ENCODE peak calls at places on chromosomes 11 and 22, in four cellular contexts. One of them, this sample, is unnamed.

GRCh38 chr11:76671626-76672309 is 1.2 kb upstream of the LRRC32 start:
- DNase-seq in activated CD8-positive, alpha-beta T cell treated with anti-CD3 and anti-CD28 coated beads for 36 hours: no peak
- DNase-seq in CD4-positive, CD25-positive, alpha-beta regulatory T cell: no peak
- DNase-seq in RCC 7860: no peak
- DNase-seq in this sample: no peak

GRCh38 chr22:28920757-28921584 is 37.6 kb downstream of the ZNRF3 start:
- DNase-seq in activated CD8-positive, alpha-beta T cell treated with anti-CD3 and anti-CD28 coated beads for 36 hours: peak; percentile 32
- DNase-seq in RCC 7860: no peak
- DNase-seq in CD4-positive, CD25-positive, alpha-beta regulatory T cell: no peak
- DNase-seq in this sample: no peak

GRCh38 chr11:46264976-46265375 is 12.5 kb upstream of the CREB3L1 start:
- DNase-seq in activated CD8-positive, alpha-beta T cell treated with anti-CD3 and anti-CD28 coated beads for 36 hours: no peak
- DNase-seq in CD4-positive, CD25-positive, alpha-beta regulatory T cell: no peak
- DNase-seq in RCC 7860: no peak
- DNase-seq in this sample: no peak

GRCh38 chr11:36394056-36394455 is 98.0 kb downstream of the PRR5L start:
- DNase-seq in RCC 7860: no peak
- DNase-seq in CD4-positive, CD25-positive, alpha-beta regulatory T cell: no peak
- DNase-seq in activated CD8-positive, alpha-beta T cell treated with anti-CD3 and anti-CD28 coated beads for 36 hours: peak; percentile 44
- DNase-seq in this sample: no peak

GRCh38 chr11:45110562-45110961 is 35.9 kb upstream of the PRDM11 start:
- DNase-seq in RCC 7860: peak; percentile 33
- DNase-seq in CD4-positive, CD25-positive, alpha-beta regulatory T cell: peak; percentile 22
- DNase-seq in activated CD8-positive, alpha-beta T cell treated with anti-CD3 and anti-CD28 coated beads for 36 hours: peak; percentile 48
- DNase-seq in this sample: peak; percentile 41

GRCh38 chr11:2089536-2090165 is 49.5 kb downstream of the IGF2 start:
- DNase-seq in activated CD8-positive, alpha-beta T cell treated with anti-CD3 and anti-CD28 coated beads for 36 hours: peak; percentile 61
- DNase-seq in RCC 7860: no peak
- DNase-seq in CD4-positive, CD25-positive, alpha-beta regulatory T cell: no peak
- DNase-seq in this sample: peak; percentile 20

GRCh38 chr11:18588297-18589252 is at the start of gene UEVLD:
- DNase-seq in activated CD8-positive, alpha-beta T cell treated with anti-CD3 and anti-CD28 coated beads for 36 hours: peak; percentile 70
- DNase-seq in RCC 7860: peak; percentile 61
- DNase-seq in CD4-positive, CD25-positive, alpha-beta regulatory T cell: peak; percentile 54
- DNase-seq in this sample: peak; percentile 22

GRCh38 chr22:30425327-30425615 is 297 bp upstream of the MTFP1 start:
- DNase-seq in CD4-positive, CD25-positive, alpha-beta regulatory T cell: no peak
- DNase-seq in activated CD8-positive, alpha-beta T cell treated with anti-CD3 and anti-CD28 coated beads for 36 hours: no peak
- DNase-seq in RCC 7860: no peak
- DNase-seq in this sample: no peak

GRCh38 chr11:98531576-98531975 is 489.2 kb upstream of the CNTN5 start:
- DNase-seq in activated CD8-positive, alpha-beta T cell treated with anti-CD3 and anti-CD28 coated beads for 36 hours: no peak
- DNase-seq in RCC 7860: no peak
- DNase-seq in CD4-positive, CD25-positive, alpha-beta regulatory T cell: no peak
- DNase-seq in this sample: no peak